ENCODE peak calls at places on chromosomes 16 and 17, in nine cellular contexts. J is cardiac muscle cell, V is mucosa of descending colon, C is GM20000, G is ovary, R is PC-3, Z is nephron progenitor cell, K is HFFc6, I is AG10803. Q is an unnamed sample.

GRCh38 chr17:9971991-9972390 is 66.9 kb upstream of the RCVRN start:
- DNase-seq in V (peak; percentile 70), J (peak; percentile 49), R (peak; percentile 7), Z (no peak), C (no peak), I (peak; percentile 71), K (peak; percentile 54), G (peak; percentile 64), Q (peak; percentile 55)

GRCh38 chr16:84024854-84025253 is 17.7 kb downstream of the SLC38A8 start:
- DNase-seq in K (peak; percentile 28), G (no peak), J (no peak), Z (no peak), I (peak; percentile 39), V (no peak), R (peak; percentile 92), C (no peak), Q (peak; percentile 86)

GRCh38 chr17:47952181-47953021 is 5.3 kb downstream of the PRR15L start:
- DNase-seq in R (no peak), C (no peak), K (no peak), I (no peak), G (no peak), J (no peak), Z (no peak), V (peak; percentile 79), Q (no peak)

GRCh38 chr16:77739493-77739892 is 17.2 kb downstream of the NUDT7 start:
- DNase-seq in C (no peak), K (no peak), R (no peak), Z (no peak), G (no peak), J (no peak), V (no peak), I (no peak), Q (peak; percentile 26)

GRCh38 chr17:58970966-58971575 is 135.6 kb downstream of the TRIM37 start:
- DNase-seq in C (no peak), Z (no peak), K (peak; percentile 49), I (peak; percentile 16), G (no peak), R (no peak), J (no peak), V (no peak), Q (no peak)

GRCh38 chr17:64608571-64608981 is 53.5 kb downstream of the SMURF2 start:
- DNase-seq in Z (no peak), K (peak; percentile 30), R (peak; percentile 53), I (peak; percentile 34), V (no peak), C (no peak), G (no peak), J (no peak), Q (peak; percentile 22)

GRCh38 chr16:80614908-80615696 is 74.3 kb downstream of the DYNLRB2 start:
- DNase-seq in R (peak; percentile 82), K (peak; percentile 92), Z (no peak), G (no peak), V (no peak), J (no peak), I (peak; percentile 64), C (no peak), Q (peak; percentile 33)

GRCh38 chr16:50862818-50863672 is 121.2 kb downstream of the CYLD start:
- DNase-seq in Z (no peak), V (no peak), R (no peak), C (no peak), J (no peak), I (no peak), K (no peak), G (no peak), Q (no peak)

GRCh38 chr17:77214743-77215142 is 74.0 kb downstream of the SEC14L1 start:
- DNase-seq in R (peak; percentile 67), G (no peak), I (peak; percentile 57), C (no peak), K (peak; percentile 32), Z (peak; percentile 40), V (peak; percentile 62), J (peak; percentile 73), Q (peak; percentile 34)

GRCh38 chr17:38540514-38540913 is 65.2 kb downstream of the SRCIN1 start:
- DNase-seq in K (no peak), G (no peak), C (no peak), Z (no peak), V (no peak), R (no peak), J (no peak), I (no peak), Q (no peak)

DNA sequence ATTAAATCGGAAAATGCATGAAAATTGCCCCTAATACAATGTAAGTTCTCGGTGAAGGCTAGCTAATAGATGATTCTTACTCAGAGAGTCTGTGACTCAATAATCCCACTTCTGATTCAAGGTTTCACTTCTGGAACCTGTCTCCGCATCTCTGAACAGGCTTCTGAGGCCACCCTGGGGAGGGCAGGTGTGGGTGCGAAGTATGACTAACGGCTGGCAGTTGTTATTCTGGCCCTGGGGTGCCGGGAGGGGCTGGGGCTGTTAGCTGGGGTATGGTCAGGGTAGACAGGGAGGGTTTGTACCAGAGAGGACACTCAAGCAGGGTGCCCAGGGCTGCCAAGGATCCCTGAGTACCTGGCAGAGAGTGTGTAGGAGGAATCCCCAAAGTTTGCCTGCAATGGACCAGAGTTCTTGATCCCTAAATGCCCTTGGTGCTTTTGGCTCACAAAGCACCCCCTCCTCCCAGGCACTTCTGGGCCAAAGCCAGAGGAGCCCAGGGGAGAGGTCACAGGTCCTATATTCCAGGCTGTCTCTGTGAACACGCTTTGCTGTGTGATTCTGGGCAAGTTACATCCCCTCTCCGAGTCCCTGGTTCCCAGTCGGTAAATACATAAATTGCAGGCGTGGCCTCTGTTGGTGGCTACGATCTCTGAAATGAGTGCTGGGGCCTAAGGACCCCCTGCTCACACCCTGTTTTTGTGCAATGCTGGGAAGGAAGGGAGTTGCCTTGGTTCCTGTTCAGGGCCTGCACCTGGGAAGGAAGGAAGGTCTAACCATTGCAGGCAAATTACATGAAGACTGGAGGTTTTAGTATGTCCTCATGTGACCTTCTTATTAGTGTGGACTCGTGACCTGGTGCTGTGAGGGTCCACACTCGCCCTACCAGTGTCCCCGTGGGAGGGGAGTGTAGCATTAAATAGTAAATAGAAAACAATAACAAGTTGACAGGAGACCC is 49.9 kb upstream of the CPNE2 start:
- DNase-seq in G (no peak), J (no peak), R (no peak), C (peak; percentile 81), I (no peak), K (peak; percentile 17), V (no peak), Z (no peak), Q (no peak)
- TF ChIP-seq CTCF in G (no peak), J (no peak), R (no peak), C (no peak), I (no peak), K (no peak), V (no peak), Z (no peak), Q (no peak)

GRCh38 chr17:5499790-5500189 is 13.4 kb downstream of the MIS12 start:
- DNase-seq in I (no peak), Z (peak; percentile 64), C (peak; percentile 25), V (no peak), G (peak; percentile 48), R (no peak), J (peak; percentile 59), K (no peak), Q (no peak)

GRCh38 chr17:5502552-5502951 is 16.2 kb downstream of the MIS12 start:
- DNase-seq in G (no peak), J (no peak), C (no peak), I (no peak), Z (no peak), K (no peak), V (no peak), R (no peak), Q (no peak)

GRCh38 chr17:5500804-5501391 is 14.5 kb downstream of the MIS12 start:
- DNase-seq in G (peak; percentile 95), Z (peak; percentile 99), C (peak; percentile 90), I (peak; percentile 78), K (peak; percentile 81), V (peak; percentile 66), J (peak; percentile 98), R (peak; percentile 54), Q (peak; percentile 83)

GRCh38 chr17:5501725-5502124 is 15.4 kb downstream of the MIS12 start:
- DNase-seq in R (no peak), K (no peak), Z (no peak), C (no peak), I (no peak), J (no peak), V (no peak), G (peak; percentile 31), Q (no peak)

GRCh38 chr17:5500247-5500803 is 14.0 kb downstream of the MIS12 start:
- DNase-seq in I (no peak), R (no peak), K (no peak), C (peak; percentile 60), J (no peak), G (no peak), V (no peak), Z (no peak), Q (no peak)
- TF ChIP-seq CTCF in I (no peak), R (no peak), K (no peak), C (no peak), J (no peak), G (no peak), V (no peak), Z (no peak), Q (no peak)

GRCh38 chr17:74751210-74751529 is 2.7 kb downstream of the NHERF1 start:
- DNase-seq in R (no peak), J (no peak), Z (no peak), C (no peak), K (no peak), I (no peak), G (no peak), V (peak; percentile 27), Q (no peak)

GRCh38 chr17:74750039-74750326 is 1.6 kb downstream of the NHERF1 start:
- DNase-seq in R (no peak), I (no peak), K (no peak), C (no peak), Z (no peak), V (no peak), J (no peak), G (no peak), Q (no peak)

GRCh38 chr17:74749262-74750038 is 1.0 kb downstream of the NHERF1 start:
- DNase-seq in Z (peak; percentile 69), J (peak; percentile 41), C (no peak), V (peak; percentile 69), G (peak; percentile 51), K (no peak), R (peak; percentile 44), I (no peak), Q (no peak)

GRCh38 chr17:74752415-74752814 is 4.0 kb downstream of the NHERF1 start:
- DNase-seq in K (no peak), G (no peak), Z (no peak), J (no peak), I (no peak), V (no peak), C (no peak), R (no peak), Q (no peak)

GRCh38 chr17:74750327-74751069 is 2.1 kb downstream of the NHERF1 start:
- DNase-seq in R (peak; percentile 57), K (no peak), J (no peak), C (no peak), V (peak; percentile 75), I (no peak), Z (no peak), G (peak; percentile 29), Q (no peak)
- TF ChIP-seq CTCF in R (no peak), K (no peak), J (no peak), C (no peak), V (no peak), I (no peak), Z (no peak), G (no peak), Q (no peak)

GRCh38 chr17:67944035-67944434 is 52.2 kb downstream of the C17orf58 start:
- DNase-seq in I (no peak), R (no peak), G (no peak), V (no peak), K (no peak), J (no peak), C (no peak), Z (no peak), Q (no peak)

GRCh38 chr17:67947325-67947813 is 48.9 kb downstream of the C17orf58 start:
- DNase-seq in I (no peak), C (no peak), J (no peak), K (no peak), Z (no peak), G (no peak), R (no peak), V (no peak), Q (no peak)

GRCh38 chr17:67942810-67943209 is 53.5 kb downstream of the C17orf58 start:
- DNase-seq in V (no peak), K (no peak), I (no peak), J (peak; percentile 7), C (no peak), Z (no peak), G (no peak), R (peak; percentile 75), Q (peak; percentile 27)
- TF ChIP-seq CTCF in V (no peak), K (peak; percentile 75), I (peak; percentile 47), J (peak; percentile 48), C (no peak), Z (peak; percentile 22), G (no peak), R (peak; percentile 88), Q (peak; percentile 65)

Q was measured in fibroblast of the aortic adventitia.